ENCODE peak calls at places on chromosomes 13 and 19, in eight cellular contexts. E is A549, J is HepG2, O is HCT116, H is SK-N-SH, M is GM12878, X is H1, C is K562. P is an unnamed sample.

GRCh38 chr19:5645409-5645808 is 22.5 kb downstream of the SAFB start:
- DNase-seq in C (no peak), M (no peak), H (no peak), E (no peak), J (no peak), O (no peak), X (no peak), P (no peak)

GRCh38 chr13:24280722-24281121 is 28.7 kb upstream of the C1QTNF9 start:
- DNase-seq in M (peak), C (no peak), E (no peak), O (no peak), X (no peak), H (no peak), J (no peak), P (peak)

GRCh38 chr13:46749951-46750350 is 47.0 kb downstream of the ESD start:
- DNase-seq in E (no peak), H (no peak), J (no peak), O (no peak), X (no peak), C (no peak), M (no peak), P (peak)

GRCh38 chr13:38494445-38494844 is 144.8 kb downstream of the UFM1 start:
- DNase-seq in C (no peak), J (no peak), H (no peak), E (no peak), X (no peak), O (no peak), M (no peak), P (no peak)

GRCh38 chr13:46149272-46150133 is 32.5 kb downstream of the LCP1 start:
- DNase-seq in O (no peak), J (no peak), E (no peak), X (no peak), M (no peak), C (no peak), H (no peak), P (peak)

GRCh38 chr13:112904436-112904960 is 64.5 kb upstream of the MCF2L start:
- DNase-seq in J (no peak), M (no peak), C (no peak), O (no peak), H (no peak), E (no peak), X (no peak), P (no peak)

GRCh38 chr13:41398494-41399190 is 58.7 kb upstream of the RGCC start:
- DNase-seq in X (no peak), M (no peak), H (no peak), C (no peak), O (no peak), E (no peak), J (no peak), P (no peak)

GRCh38 chr19:11673608-11674041 is 65.1 kb downstream of the ZNF823 start:
- DNase-seq in O (no peak), C (peak), H (no peak), M (no peak), E (no peak), J (peak), X (peak), P (peak)

GRCh38 chr13:42110410-42111155 is 62.1 kb downstream of the DGKH start:
- DNase-seq in J (peak), M (peak), C (peak), H (peak), X (no peak), O (peak), E (peak), P (peak)

GRCh38 chr19:35105411-35106290 is 10.0 kb upstream of the FXYD3 start:
- DNase-seq in J (no peak), E (no peak), X (no peak), C (no peak), M (no peak), H (no peak), O (no peak), P (no peak)

GRCh38 chr13:93086329-93086728 is 140.3 kb upstream of the GPC6 start:
- DNase-seq in H (no peak), C (no peak), M (no peak), J (peak), O (no peak), X (no peak), E (no peak), P (no peak)

GRCh38 chr13:107185889-107186288 is 618.0 kb upstream of the ARGLU1 start:
- DNase-seq in C (no peak), J (no peak), H (no peak), O (no peak), X (no peak), E (no peak), M (no peak), P (peak)

GRCh38 chr13:113841355-113841653 is 22.6 kb downstream of the GAS6 start:
- DNase-seq in O (no peak), H (no peak), E (no peak), M (no peak), J (no peak), X (no peak), C (no peak), P (no peak)

GRCh38 chr19:16542894-16543498 is 759 bp upstream of the CHERP start:
- DNase-seq in O (no peak), C (no peak), J (no peak), E (no peak), M (no peak), H (no peak), X (no peak), P (no peak)

DNA sequence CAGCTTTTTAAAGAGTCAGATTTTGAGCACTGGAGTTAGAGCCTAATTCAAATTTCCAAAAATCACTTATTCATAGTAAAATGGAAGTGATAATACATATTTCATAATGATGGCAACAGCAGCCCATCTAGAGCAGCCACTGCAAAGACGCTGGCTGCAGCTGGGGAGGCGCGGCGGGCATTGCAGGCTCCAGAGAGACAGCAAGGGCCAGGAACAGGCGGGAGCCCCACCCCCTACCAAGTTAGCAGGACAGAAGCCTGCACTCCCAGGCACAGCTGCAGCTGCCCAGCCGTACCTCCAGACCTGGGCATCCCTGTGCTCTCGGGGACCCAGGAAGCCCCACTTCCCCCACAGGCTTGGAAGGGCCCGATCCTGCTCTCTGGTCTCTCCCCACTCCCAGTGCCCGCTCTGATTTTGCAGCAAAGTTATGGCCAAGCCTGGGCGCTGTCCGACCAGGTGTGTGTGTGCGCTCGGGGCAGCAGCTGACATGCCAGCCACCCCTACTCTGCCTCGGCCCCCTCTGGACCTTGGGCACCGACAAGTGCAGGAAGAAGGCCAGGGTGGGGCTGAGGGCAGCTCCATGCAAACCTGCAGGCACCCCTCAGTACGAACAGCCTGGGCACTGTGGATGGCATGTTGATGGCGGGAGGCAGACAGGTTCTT is 84.8 kb downstream of the SERP2 start:
- DNase-seq in O (no peak), E (no peak), X (no peak), J (no peak), H (no peak), C (no peak), M (no peak), P (no peak)
- TF ChIP-seq RAD21 in O (no peak), E (no peak), X (no peak), J (no peak), H (no peak), C (no peak), M (no peak), P (no peak)

GRCh38 chr13:110376120-110376519 is 69.0 kb downstream of the COL4A2 start:
- DNase-seq in C (no peak), E (no peak), M (no peak), J (no peak), X (no peak), H (peak), O (no peak), P (no peak)

GRCh38 chr13:110372676-110373075 is 65.6 kb downstream of the COL4A2 start:
- DNase-seq in E (no peak), M (no peak), J (no peak), H (no peak), O (no peak), X (no peak), C (no peak), P (no peak)

GRCh38 chr13:110371550-110372465 is 64.7 kb downstream of the COL4A2 start:
- DNase-seq in H (peak), E (no peak), M (peak), C (no peak), J (no peak), O (no peak), X (no peak), P (peak)

GRCh38 chr13:110374644-110375370 is 67.7 kb downstream of the COL4A2 start:
- DNase-seq in E (no peak), C (no peak), H (no peak), M (no peak), O (no peak), J (no peak), X (no peak), P (no peak)

GRCh38 chr13:110373617-110374016 is 66.5 kb downstream of the COL4A2 start:
- DNase-seq in C (no peak), X (no peak), H (no peak), E (no peak), J (no peak), M (no peak), O (no peak), P (no peak)
- TF ChIP-seq RAD21 in C (no peak), X (no peak), H (no peak), E (no peak), J (no peak), M (no peak), O (no peak), P (no peak)

DNA sequence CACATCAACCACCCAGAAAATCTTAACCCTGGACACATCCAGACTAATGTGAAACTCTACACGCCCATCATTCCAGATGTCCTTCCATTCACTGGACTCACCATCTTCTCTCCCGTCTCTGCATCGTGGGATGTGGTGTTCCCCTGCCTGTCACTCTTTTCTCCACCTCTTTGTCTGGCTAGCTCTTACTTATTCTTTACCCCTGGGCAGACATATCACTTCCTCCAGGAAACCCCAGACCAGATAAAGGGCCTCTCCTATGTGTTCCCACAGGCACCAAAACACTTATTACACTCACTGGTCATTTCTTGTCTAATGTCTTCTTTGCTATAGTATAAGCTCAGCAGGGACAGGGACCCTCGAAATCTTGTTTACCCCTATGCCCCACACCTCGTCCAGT is 109.3 kb upstream of the IPO5 start:
- DNase-seq in E (no peak), X (no peak), J (no peak), H (no peak), C (no peak), O (no peak), M (no peak), P (no peak)
- TF ChIP-seq RAD21 in E (no peak), X (no peak), J (no peak), H (no peak), C (no peak), O (no peak), M (no peak), P (no peak)

GRCh38 chr19:46603195-46603637 is 2.1 kb downstream of the CALM3 start:
- DNase-seq in C (peak), H (peak), M (no peak), X (no peak), O (no peak), E (no peak), J (peak), P (no peak)
- TF ChIP-seq RAD21 in C (no peak), H (no peak), M (no peak), X (no peak), O (no peak), E (no peak), J (no peak), P (no peak)

GRCh38 chr19:18317998-18318800 is 4.7 kb downstream of the LSM4 start:
- DNase-seq in M (no peak), O (no peak), C (peak), H (peak), J (peak), E (no peak), X (no peak), P (no peak)
- TF ChIP-seq RAD21 in M (no peak), O (no peak), C (no peak), H (no peak), J (no peak), E (no peak), X (no peak), P (no peak)

GRCh38 chr13:86446311-86446710 is 647.1 kb upstream of the SLITRK6 start:
- DNase-seq in M (no peak), C (no peak), X (no peak), E (peak), H (no peak), J (no peak), O (no peak), P (peak)
- TF ChIP-seq RAD21 in M (no peak), C (no peak), X (no peak), E (no peak), H (no peak), J (no peak), O (no peak), P (no peak)

GRCh38 chr19:38949580-38950367 is 19.0 kb downstream of the MRPS12 start:
- DNase-seq in E (no peak), O (no peak), X (peak), M (no peak), H (peak), C (no peak), J (no peak), P (peak)
- TF ChIP-seq RAD21 in E (no peak), O (no peak), X (no peak), M (no peak), H (no peak), C (no peak), J (no peak), P (no peak)

DNA sequence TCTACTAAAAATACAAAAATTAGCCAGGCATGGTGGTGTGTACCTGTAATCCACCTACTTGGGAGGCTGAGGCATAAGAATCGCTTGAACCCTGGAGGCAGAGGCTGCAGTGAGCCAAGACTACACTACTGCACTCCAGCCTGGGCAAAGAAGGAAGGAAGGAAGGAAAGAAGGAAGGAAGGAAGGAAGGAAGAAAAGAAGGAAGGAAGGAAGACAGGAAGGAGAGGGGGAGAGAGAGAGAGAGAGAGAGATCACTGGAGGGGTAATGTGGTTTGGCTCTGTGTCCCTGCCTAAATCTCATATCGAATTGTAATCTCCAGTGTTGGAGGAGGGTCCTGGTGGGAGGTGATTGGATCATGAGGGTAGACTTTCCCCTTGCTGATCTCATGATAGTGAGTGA is 165.5 kb downstream of the KCTD15 start:
- DNase-seq in O (no peak), C (no peak), E (no peak), X (no peak), M (no peak), H (no peak), J (no peak), P (no peak)
- TF ChIP-seq RAD21 in O (no peak), C (no peak), E (no peak), X (no peak), M (no peak), H (no peak), J (no peak), P (no peak)

GRCh38 chr13:51646041-51646670 is 61.9 kb downstream of the WDFY2 start:
- DNase-seq in X (peak), E (no peak), C (no peak), J (no peak), O (no peak), M (no peak), H (no peak), P (no peak)

GRCh38 chr13:51643882-51644281 is 59.6 kb downstream of the WDFY2 start:
- DNase-seq in O (peak), E (peak), X (no peak), M (no peak), J (peak), H (no peak), C (no peak), P (peak)

GRCh38 chr13:51644649-51645048 is 60.4 kb downstream of the WDFY2 start:
- DNase-seq in J (no peak), O (no peak), E (no peak), H (no peak), X (no peak), C (no peak), M (no peak), P (peak)

GRCh38 chr13:51647067-51647466 is 62.8 kb downstream of the WDFY2 start:
- DNase-seq in M (no peak), O (no peak), C (no peak), H (no peak), E (no peak), J (no peak), X (no peak), P (no peak)

GRCh38 chr13:51645154-51645650 is 60.9 kb downstream of the WDFY2 start:
- DNase-seq in J (no peak), M (no peak), H (no peak), E (no peak), X (no peak), C (no peak), O (no peak), P (peak)
- TF ChIP-seq RAD21 in J (no peak), M (no peak), H (no peak), E (no peak), X (no peak), C (no peak), O (no peak), P (no peak)

P was measured in IMR-90.